ENCODE peak calls at places on chromosomes 16 and 17, in five cellular contexts. One of them, this sample, is unnamed. For H3K36me3, the result is how much of the 10 kb centered on the place peaks cover.

GRCh38 chr17:7380321-7380720 is 568 bp upstream of the TNK1 start:
- DNase-seq in fibroblast of lung: peak
- DNase-seq in astrocyte: peak
- DNase-seq in lower lobe of right lung: peak
- DNase-seq in kidney: no peak
- DNase-seq in this sample: peak

GRCh38 chr17:35819456-35819855 is 10.2 kb downstream of the TAF15 start:
- DNase-seq in fibroblast of lung: no peak
- DNase-seq in astrocyte: no peak
- DNase-seq in lower lobe of right lung: no peak
- DNase-seq in kidney: no peak
- DNase-seq in this sample: no peak

GRCh38 chr16:81283044-81283443 is 31.7 kb upstream of the GAN start:
- DNase-seq in fibroblast of lung: no peak
- DNase-seq in astrocyte: no peak
- DNase-seq in lower lobe of right lung: no peak
- DNase-seq in kidney: no peak
- DNase-seq in this sample: no peak

GRCh38 chr16:66326995-66327513 is 39.4 kb upstream of the CDH5 start:
- DNase-seq in fibroblast of lung: peak
- DNase-seq in astrocyte: no peak
- DNase-seq in lower lobe of right lung: no peak
- DNase-seq in kidney: peak
- DNase-seq in this sample: no peak

GRCh38 chr16:9469512-9469911 is 378.1 kb downstream of the HAPSTR1 start:
- DNase-seq in fibroblast of lung: no peak
- DNase-seq in astrocyte: peak
- DNase-seq in lower lobe of right lung: no peak
- DNase-seq in kidney: no peak
- DNase-seq in this sample: no peak

GRCh38 chr17:32174889-32175288 is 32.6 kb downstream of the RHOT1 start:
- DNase-seq in fibroblast of lung: no peak
- DNase-seq in astrocyte: no peak
- DNase-seq in lower lobe of right lung: no peak
- DNase-seq in kidney: no peak
- DNase-seq in this sample: no peak

GRCh38 chr17:14033166-14033565 is 36.1 kb upstream of the COX10 start:
- DNase-seq in fibroblast of lung: no peak
- DNase-seq in astrocyte: no peak
- DNase-seq in lower lobe of right lung: no peak
- DNase-seq in kidney: no peak
- DNase-seq in this sample: no peak

GRCh38 chr16:2475413-2476344 is 752 bp downstream of the TBC1D24 start:
- DNase-seq in fibroblast of lung: no peak
- DNase-seq in astrocyte: no peak
- DNase-seq in lower lobe of right lung: no peak
- DNase-seq in kidney: peak
- DNase-seq in this sample: no peak

GRCh38 chr17:36993227-36993626 is 44.5 kb downstream of the AATF start:
- DNase-seq in fibroblast of lung: no peak
- DNase-seq in astrocyte: no peak
- DNase-seq in lower lobe of right lung: no peak
- DNase-seq in kidney: no peak
- DNase-seq in this sample: no peak

GRCh38 chr16:794091-794842 is 5.8 kb downstream of the CHTF18 start:
- DNase-seq in fibroblast of lung: no peak
- DNase-seq in astrocyte: no peak
- DNase-seq in lower lobe of right lung: no peak
- DNase-seq in kidney: no peak
- DNase-seq in this sample: no peak

GRCh38 chr17:77842148-77842905 is 116.2 kb upstream of the TNRC6C start:
- DNase-seq in fibroblast of lung: no peak
- DNase-seq in astrocyte: no peak
- DNase-seq in lower lobe of right lung: peak
- DNase-seq in kidney: no peak
- DNase-seq in this sample: no peak

GRCh38 chr17:40480501-40481003 is 20.9 kb downstream of the TNS4 start:
- DNase-seq in fibroblast of lung: peak
- DNase-seq in astrocyte: no peak
- DNase-seq in lower lobe of right lung: no peak
- DNase-seq in kidney: no peak
- DNase-seq in this sample: peak

GRCh38 chr17:16512011-16512410 is 20.0 kb upstream of the LRRC75A start:
- DNase-seq in fibroblast of lung: no peak
- DNase-seq in astrocyte: no peak
- DNase-seq in lower lobe of right lung: no peak
- DNase-seq in kidney: no peak
- DNase-seq in this sample: no peak

GRCh38 chr16:49643429-49644142 is 212.3 kb downstream of the ZNF423 start:
- DNase-seq in fibroblast of lung: peak
- DNase-seq in astrocyte: peak
- DNase-seq in lower lobe of right lung: no peak
- DNase-seq in kidney: no peak
- DNase-seq in this sample: peak

GRCh38 chr17:80068301-80069160 is 32.1 kb downstream of the CCDC40 start:
- DNase-seq in fibroblast of lung: peak
- DNase-seq in astrocyte: peak
- DNase-seq in lower lobe of right lung: no peak
- DNase-seq in kidney: peak
- DNase-seq in this sample: no peak

DNA sequence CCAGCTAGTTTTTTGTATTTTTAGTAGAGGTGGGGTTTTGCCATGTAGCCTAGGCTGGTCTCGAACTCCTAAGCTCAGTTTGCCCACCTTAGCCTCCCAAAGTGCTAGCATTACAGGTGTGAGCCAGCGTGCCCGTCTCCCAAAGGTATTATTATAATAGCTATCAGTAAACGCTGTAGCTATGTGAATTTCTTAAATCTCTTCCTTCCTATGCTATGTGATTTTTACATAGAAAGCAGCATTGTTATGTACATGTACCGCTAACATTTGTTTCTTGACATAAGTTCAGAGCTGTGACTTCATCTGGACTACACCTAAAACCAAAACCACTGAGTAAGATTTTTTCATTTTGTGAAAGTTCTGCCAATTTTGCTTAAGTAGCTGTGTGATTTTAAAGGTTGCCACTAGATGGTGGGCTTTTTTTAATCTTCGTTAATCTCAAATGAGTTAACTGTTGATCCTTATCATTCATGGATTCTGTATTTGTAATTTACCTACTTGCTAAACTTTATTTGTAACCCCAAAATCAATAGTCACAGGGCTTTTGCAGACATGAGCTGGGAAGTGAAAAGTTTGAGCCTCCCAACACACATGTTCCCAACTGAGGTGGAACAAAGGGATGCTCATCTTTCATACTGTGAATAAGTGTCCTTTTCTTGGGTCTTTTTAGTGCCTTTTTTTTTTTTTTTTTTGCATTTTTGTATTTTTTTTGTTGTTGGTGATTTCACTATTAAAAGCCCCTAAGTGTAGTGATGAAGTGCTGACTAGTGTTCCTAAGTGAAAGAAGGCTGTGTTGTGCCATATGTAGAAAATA is 21.9 kb downstream of the PRKAR1A start:
- DNase-seq in fibroblast of lung: peak
- DNase-seq in astrocyte: peak
- DNase-seq in lower lobe of right lung: no peak
- DNase-seq in kidney: no peak
- DNase-seq in this sample: peak
- TF ChIP-seq CTCF in fibroblast of lung: peak
- TF ChIP-seq CTCF in astrocyte: peak
- TF ChIP-seq CTCF in lower lobe of right lung: peak
- TF ChIP-seq CTCF in kidney: peak
- TF ChIP-seq CTCF in this sample: peak

DNA sequence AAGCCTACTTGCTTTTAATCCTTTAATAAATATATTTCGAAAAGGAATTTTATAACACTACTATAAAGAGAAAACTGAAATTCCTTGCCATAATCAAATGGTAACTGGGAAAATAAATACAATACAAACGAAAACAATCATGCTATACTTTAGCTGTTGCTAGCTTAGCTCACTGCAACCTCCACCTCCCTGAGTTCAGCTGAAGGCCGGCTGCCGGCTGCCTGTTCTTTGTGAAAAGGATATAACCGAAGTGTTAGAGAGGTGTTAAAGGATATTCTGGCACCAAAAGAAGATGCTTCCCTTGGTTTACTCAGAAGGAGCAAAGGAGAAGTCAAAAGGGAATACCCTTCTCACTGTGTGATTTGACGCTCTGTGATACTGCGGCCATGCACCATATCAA is 108.5 kb downstream of the CACNG3 start:
- DNase-seq in fibroblast of lung: no peak
- DNase-seq in astrocyte: no peak
- DNase-seq in lower lobe of right lung: no peak
- DNase-seq in kidney: no peak
- DNase-seq in this sample: no peak
- H3K36me3 ChIP-seq in fibroblast of lung: under half
- H3K36me3 ChIP-seq in astrocyte: under half
- H3K36me3 ChIP-seq in lower lobe of right lung: under half
- H3K36me3 ChIP-seq in kidney: under half
- H3K36me3 ChIP-seq in this sample: under half

DNA sequence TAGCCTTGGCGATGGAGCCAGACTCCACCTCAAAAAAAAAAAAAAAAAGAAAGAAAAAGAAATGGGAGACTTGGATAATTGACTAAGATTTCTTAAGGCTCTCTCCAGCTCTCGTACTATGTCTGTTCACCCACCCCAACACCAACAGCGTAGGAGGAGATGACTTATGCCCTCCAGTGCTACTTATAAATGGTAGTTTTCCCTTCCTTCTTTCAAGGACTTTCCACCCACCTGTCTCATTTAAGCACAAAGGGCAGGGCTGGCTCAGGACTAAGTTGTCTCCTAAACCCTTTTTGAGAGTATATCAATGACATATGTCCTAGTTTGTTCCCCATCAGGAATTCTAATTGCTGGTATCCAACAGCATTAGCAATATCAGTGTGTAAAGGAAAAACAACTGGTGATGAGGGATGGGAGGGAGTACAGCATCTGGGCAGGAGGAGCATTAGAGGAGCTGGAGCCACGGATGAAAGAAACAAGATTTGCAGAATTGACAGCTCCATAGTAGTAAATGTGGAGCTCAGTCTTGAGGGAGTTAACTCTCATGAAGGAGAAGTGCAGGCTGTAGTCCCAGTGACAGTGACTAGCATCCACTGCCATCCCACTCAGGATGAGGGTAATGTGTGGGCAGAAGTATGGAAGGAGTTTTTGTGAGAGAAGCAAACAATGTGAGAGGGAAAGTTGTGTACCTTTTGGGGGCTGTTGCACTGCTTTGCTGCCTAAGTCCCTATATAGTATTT is 17.2 kb downstream of the UBE2Z start:
- DNase-seq in fibroblast of lung: no peak
- DNase-seq in astrocyte: no peak
- DNase-seq in lower lobe of right lung: no peak
- DNase-seq in kidney: no peak
- DNase-seq in this sample: no peak
- TF ChIP-seq CTCF in fibroblast of lung: no peak
- TF ChIP-seq CTCF in astrocyte: no peak
- TF ChIP-seq CTCF in lower lobe of right lung: no peak
- TF ChIP-seq CTCF in kidney: no peak
- TF ChIP-seq CTCF in this sample: no peak

GRCh38 chr16:24550295-24550694 is 10.9 kb downstream of the RBBP6 start:
- DNase-seq in fibroblast of lung: no peak
- DNase-seq in astrocyte: no peak
- DNase-seq in lower lobe of right lung: no peak
- DNase-seq in kidney: no peak
- DNase-seq in this sample: no peak
- H3K36me3 ChIP-seq in fibroblast of lung: under half
- H3K36me3 ChIP-seq in astrocyte: under half
- H3K36me3 ChIP-seq in lower lobe of right lung: half or more
- H3K36me3 ChIP-seq in kidney: under half
- H3K36me3 ChIP-seq in this sample: under half

GRCh38 chr17:9115446-9116265 is 94.3 kb downstream of the NTN1 start:
- DNase-seq in fibroblast of lung: peak
- DNase-seq in astrocyte: peak
- DNase-seq in lower lobe of right lung: no peak
- DNase-seq in kidney: peak
- DNase-seq in this sample: no peak
- TF ChIP-seq CTCF in fibroblast of lung: peak
- TF ChIP-seq CTCF in astrocyte: no peak
- TF ChIP-seq CTCF in lower lobe of right lung: peak
- TF ChIP-seq CTCF in kidney: no peak
- TF ChIP-seq CTCF in this sample: peak

GRCh38 chr17:4316648-4317047 is 49.8 kb downstream of the UBE2G1 start:
- DNase-seq in fibroblast of lung: no peak
- DNase-seq in astrocyte: no peak
- DNase-seq in lower lobe of right lung: no peak
- DNase-seq in kidney: no peak
- DNase-seq in this sample: no peak

GRCh38 chr17:4317648-4318047 is 48.8 kb downstream of the UBE2G1 start:
- DNase-seq in fibroblast of lung: no peak
- DNase-seq in astrocyte: no peak
- DNase-seq in lower lobe of right lung: no peak
- DNase-seq in kidney: no peak
- DNase-seq in this sample: no peak

GRCh38 chr17:4314618-4315017 is 50.8 kb upstream of the ANKFY1 start:
- DNase-seq in fibroblast of lung: no peak
- DNase-seq in astrocyte: no peak
- DNase-seq in lower lobe of right lung: no peak
- DNase-seq in kidney: no peak
- DNase-seq in this sample: no peak

GRCh38 chr17:4313482-4314114 is 49.8 kb upstream of the ANKFY1 start:
- DNase-seq in fibroblast of lung: no peak
- DNase-seq in astrocyte: no peak
- DNase-seq in lower lobe of right lung: no peak
- DNase-seq in kidney: no peak
- DNase-seq in this sample: no peak

GRCh38 chr17:4314179-4314578 is 50.4 kb upstream of the ANKFY1 start:
- DNase-seq in fibroblast of lung: no peak
- DNase-seq in astrocyte: no peak
- DNase-seq in lower lobe of right lung: no peak
- DNase-seq in kidney: no peak
- DNase-seq in this sample: no peak
- H3K36me3 ChIP-seq in fibroblast of lung: under half
- H3K36me3 ChIP-seq in astrocyte: under half
- H3K36me3 ChIP-seq in lower lobe of right lung: under half
- H3K36me3 ChIP-seq in kidney: under half
- H3K36me3 ChIP-seq in this sample: under half